ENCODE peak calls at places on chromosomes 13 and 19, in four cellular contexts. One of them, this sample, is unnamed.

GRCh38 chr13:27678306-27679040 is 56.8 kb downstream of the POLR1D start:
- DNase-seq in body of pancreas: no peak
- DNase-seq in esophagus squamous epithelium: no peak
- DNase-seq in HL-60: no peak
- DNase-seq in this sample: no peak

GRCh38 chr13:66831317-66831716 is 398.8 kb downstream of the PCDH9 start:
- DNase-seq in body of pancreas: no peak
- DNase-seq in esophagus squamous epithelium: no peak
- DNase-seq in HL-60: no peak
- DNase-seq in this sample: no peak

GRCh38 chr13:41709511-41709910 is 251.4 kb downstream of the VWA8 start:
- DNase-seq in body of pancreas: no peak
- DNase-seq in esophagus squamous epithelium: no peak
- DNase-seq in HL-60: no peak
- DNase-seq in this sample: peak

GRCh38 chr19:19955208-19955607 is 54.5 kb downstream of the ZNF93 start:
- DNase-seq in body of pancreas: no peak
- DNase-seq in esophagus squamous epithelium: no peak
- DNase-seq in HL-60: no peak
- DNase-seq in this sample: no peak

GRCh38 chr13:44107357-44108121 is 227.8 kb downstream of the LACC1 start:
- DNase-seq in body of pancreas: no peak
- DNase-seq in esophagus squamous epithelium: no peak
- DNase-seq in HL-60: no peak
- DNase-seq in this sample: no peak

GRCh38 chr19:4386038-4386782 is 14.1 kb downstream of the SH3GL1 start:
- DNase-seq in body of pancreas: no peak
- DNase-seq in esophagus squamous epithelium: no peak
- DNase-seq in HL-60: no peak
- DNase-seq in this sample: no peak

GRCh38 chr13:46908511-46908910 is 11.7 kb upstream of the HTR2A start:
- DNase-seq in body of pancreas: no peak
- DNase-seq in esophagus squamous epithelium: no peak
- DNase-seq in HL-60: no peak
- DNase-seq in this sample: peak

GRCh38 chr13:48486836-48487235 is 46.0 kb downstream of the RCBTB2 start:
- DNase-seq in body of pancreas: no peak
- DNase-seq in esophagus squamous epithelium: no peak
- DNase-seq in HL-60: no peak
- DNase-seq in this sample: no peak

GRCh38 chr13:40121711-40122110 is 466.2 kb downstream of the COG6 start:
- DNase-seq in body of pancreas: no peak
- DNase-seq in esophagus squamous epithelium: no peak
- DNase-seq in HL-60: no peak
- DNase-seq in this sample: no peak

GRCh38 chr19:10602330-10603083 is 15.4 kb upstream of the AP1M2 start:
- DNase-seq in body of pancreas: peak
- DNase-seq in esophagus squamous epithelium: no peak
- DNase-seq in HL-60: peak
- DNase-seq in this sample: peak

GRCh38 chr13:101869553-101869952 is 417.1 kb downstream of the ITGBL1 start:
- DNase-seq in body of pancreas: no peak
- DNase-seq in esophagus squamous epithelium: no peak
- DNase-seq in HL-60: no peak
- DNase-seq in this sample: no peak

GRCh38 chr13:29362849-29363604 is 232.5 kb downstream of the SLC7A1 start:
- DNase-seq in body of pancreas: peak
- DNase-seq in esophagus squamous epithelium: no peak
- DNase-seq in HL-60: peak
- DNase-seq in this sample: peak

GRCh38 chr19:1164684-1165531 is 9.2 kb downstream of the SBNO2 start:
- DNase-seq in body of pancreas: no peak
- DNase-seq in esophagus squamous epithelium: no peak
- DNase-seq in HL-60: no peak
- DNase-seq in this sample: no peak

GRCh38 chr19:53057904-53058579 is 13.5 kb downstream of the ERVV-2 start:
- DNase-seq in body of pancreas: peak
- DNase-seq in esophagus squamous epithelium: no peak
- DNase-seq in HL-60: no peak
- DNase-seq in this sample: peak

GRCh38 chr19:3494051-3494450 is 6.4 kb downstream of the DOHH start:
- DNase-seq in body of pancreas: no peak
- DNase-seq in esophagus squamous epithelium: no peak
- DNase-seq in HL-60: no peak
- DNase-seq in this sample: no peak

GRCh38 chr19:17246681-17247425 is 1.1 kb upstream of the NR2F6 start:
- DNase-seq in body of pancreas: peak
- DNase-seq in esophagus squamous epithelium: no peak
- DNase-seq in HL-60: no peak
- DNase-seq in this sample: peak

GRCh38 chr19:58558066-58558622 is at the start of gene UBE2M:
- DNase-seq in body of pancreas: peak
- DNase-seq in esophagus squamous epithelium: no peak
- DNase-seq in HL-60: peak
- DNase-seq in this sample: no peak

GRCh38 chr19:48982280-48982679 is 10.8 kb downstream of the GYS1 start:
- DNase-seq in body of pancreas: no peak
- DNase-seq in esophagus squamous epithelium: no peak
- DNase-seq in HL-60: no peak
- DNase-seq in this sample: no peak

GRCh38 chr19:38429055-38429810 is 3.2 kb upstream of the RASGRP4 start:
- DNase-seq in body of pancreas: no peak
- DNase-seq in esophagus squamous epithelium: no peak
- DNase-seq in HL-60: no peak
- DNase-seq in this sample: no peak

GRCh38 chr19:14497347-14497921 is 1.5 kb upstream of the GIPC1 start:
- DNase-seq in body of pancreas: no peak
- DNase-seq in esophagus squamous epithelium: no peak
- DNase-seq in HL-60: no peak
- DNase-seq in this sample: peak

GRCh38 chr13:38042771-38043170 is 173.2 kb upstream of the TRPC4 start:
- DNase-seq in body of pancreas: no peak
- DNase-seq in esophagus squamous epithelium: no peak
- DNase-seq in HL-60: no peak
- DNase-seq in this sample: no peak

GRCh38 chr13:80342541-80343371 is 1.8 kb upstream of the SPRY2 start:
- DNase-seq in body of pancreas: peak
- DNase-seq in esophagus squamous epithelium: no peak
- DNase-seq in HL-60: peak
- DNase-seq in this sample: peak

GRCh38 chr13:112132142-112132541 is 65.2 kb downstream of the SOX1 start:
- DNase-seq in body of pancreas: no peak
- DNase-seq in esophagus squamous epithelium: no peak
- DNase-seq in HL-60: no peak
- DNase-seq in this sample: no peak

GRCh38 chr13:97559030-97559429 is 125.1 kb downstream of the RAP2A start:
- DNase-seq in body of pancreas: no peak
- DNase-seq in esophagus squamous epithelium: no peak
- DNase-seq in HL-60: no peak
- DNase-seq in this sample: no peak

GRCh38 chr13:113050856-113051431 is 54.6 kb upstream of the F7 start:
- DNase-seq in body of pancreas: no peak
- DNase-seq in esophagus squamous epithelium: no peak
- DNase-seq in HL-60: no peak
- DNase-seq in this sample: no peak

GRCh38 chr19:3146677-3147100 is 10.9 kb downstream of the GNA15 start:
- DNase-seq in body of pancreas: no peak
- DNase-seq in esophagus squamous epithelium: no peak
- DNase-seq in HL-60: peak
- DNase-seq in this sample: no peak

GRCh38 chr13:44617648-44618047 is 41.5 kb upstream of the TSC22D1 start:
- DNase-seq in body of pancreas: no peak
- DNase-seq in esophagus squamous epithelium: no peak
- DNase-seq in HL-60: no peak
- DNase-seq in this sample: no peak

GRCh38 chr19:50341091-50341564 is 12.0 kb upstream of the KCNC3 start:
- DNase-seq in body of pancreas: no peak
- DNase-seq in esophagus squamous epithelium: no peak
- DNase-seq in HL-60: peak
- DNase-seq in this sample: no peak

GRCh38 chr13:41148421-41149283 is 16.1 kb upstream of the KBTBD6 start:
- DNase-seq in body of pancreas: no peak
- DNase-seq in esophagus squamous epithelium: no peak
- DNase-seq in HL-60: no peak
- DNase-seq in this sample: no peak

GRCh38 chr13:76216729-76217128 is 580.6 kb downstream of the LMO7 start:
- DNase-seq in body of pancreas: no peak
- DNase-seq in esophagus squamous epithelium: no peak
- DNase-seq in HL-60: no peak
- DNase-seq in this sample: no peak

GRCh38 chr13:111559612-111560423 is 239.4 kb downstream of the TEX29 start:
- DNase-seq in body of pancreas: no peak
- DNase-seq in esophagus squamous epithelium: no peak
- DNase-seq in HL-60: no peak
- DNase-seq in this sample: no peak

GRCh38 chr19:58544591-58545285 is 874 bp downstream of the TRIM28 start:
- DNase-seq in body of pancreas: peak
- DNase-seq in esophagus squamous epithelium: no peak
- DNase-seq in HL-60: peak
- DNase-seq in this sample: peak

GRCh38 chr19:58563034-58563573 is 4.7 kb upstream of the UBE2M start:
- DNase-seq in body of pancreas: peak
- DNase-seq in esophagus squamous epithelium: no peak
- DNase-seq in HL-60: no peak
- DNase-seq in this sample: no peak

GRCh38 chr19:5494780-5495179 is 39.6 kb downstream of the ZNRF4 start:
- DNase-seq in body of pancreas: no peak
- DNase-seq in esophagus squamous epithelium: no peak
- DNase-seq in HL-60: no peak
- DNase-seq in this sample: no peak

GRCh38 chr13:40961224-40961623 is 57.9 kb downstream of the ELF1 start:
- DNase-seq in body of pancreas: no peak
- DNase-seq in esophagus squamous epithelium: no peak
- DNase-seq in HL-60: peak
- DNase-seq in this sample: no peak

GRCh38 chr13:51007216-51007615 is 97.6 kb downstream of the RNASEH2B start:
- DNase-seq in body of pancreas: no peak
- DNase-seq in esophagus squamous epithelium: no peak
- DNase-seq in HL-60: no peak
- DNase-seq in this sample: no peak

GRCh38 chr13:42075517-42075916 is 27.1 kb downstream of the DGKH start:
- DNase-seq in body of pancreas: no peak
- DNase-seq in esophagus squamous epithelium: no peak
- DNase-seq in HL-60: no peak
- DNase-seq in this sample: no peak

DNA sequence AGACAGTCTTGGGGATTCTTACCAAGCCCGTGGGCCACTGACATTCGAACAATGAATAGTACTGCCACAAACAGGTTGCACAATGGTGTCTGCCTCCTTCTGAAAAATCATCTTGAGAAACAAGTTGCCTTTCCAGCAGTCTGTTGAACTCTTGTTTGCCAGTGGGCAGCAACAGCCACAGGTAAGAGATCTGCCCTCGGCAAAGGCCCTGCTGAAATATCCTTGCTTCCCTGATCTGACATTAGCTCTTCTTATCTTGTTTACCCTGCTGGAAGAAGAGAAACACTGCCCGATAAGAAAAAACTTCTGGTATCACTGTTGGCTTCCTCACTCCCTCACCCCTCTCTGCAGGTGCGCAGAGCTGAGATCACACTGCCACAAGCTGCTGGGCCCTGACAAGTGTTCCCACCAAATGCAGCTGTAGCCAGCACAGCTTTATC is 2.0 kb downstream of the DOCK9 start:
- DNase-seq in body of pancreas: no peak
- DNase-seq in esophagus squamous epithelium: no peak
- DNase-seq in HL-60: no peak
- DNase-seq in this sample: peak
- H3K4me3 ChIP-seq in body of pancreas: no peak
- H3K4me3 ChIP-seq in esophagus squamous epithelium: no peak
- H3K4me3 ChIP-seq in HL-60: no peak
- H3K4me3 ChIP-seq in this sample: no peak

GRCh38 chr13:31962661-31963345 is 68.8 kb upstream of the FRY start:
- DNase-seq in body of pancreas: no peak
- DNase-seq in esophagus squamous epithelium: no peak
- DNase-seq in HL-60: no peak
- DNase-seq in this sample: no peak

GRCh38 chr13:31968473-31968872 is 63.1 kb upstream of the FRY start:
- DNase-seq in body of pancreas: peak
- DNase-seq in esophagus squamous epithelium: no peak
- DNase-seq in HL-60: peak
- DNase-seq in this sample: no peak

GRCh38 chr13:31967155-31967554 is 64.4 kb upstream of the FRY start:
- DNase-seq in body of pancreas: no peak
- DNase-seq in esophagus squamous epithelium: no peak
- DNase-seq in HL-60: no peak
- DNase-seq in this sample: no peak

GRCh38 chr13:31964168-31964567 is 67.4 kb upstream of the FRY start:
- DNase-seq in body of pancreas: no peak
- DNase-seq in esophagus squamous epithelium: no peak
- DNase-seq in HL-60: no peak
- DNase-seq in this sample: no peak

DNA sequence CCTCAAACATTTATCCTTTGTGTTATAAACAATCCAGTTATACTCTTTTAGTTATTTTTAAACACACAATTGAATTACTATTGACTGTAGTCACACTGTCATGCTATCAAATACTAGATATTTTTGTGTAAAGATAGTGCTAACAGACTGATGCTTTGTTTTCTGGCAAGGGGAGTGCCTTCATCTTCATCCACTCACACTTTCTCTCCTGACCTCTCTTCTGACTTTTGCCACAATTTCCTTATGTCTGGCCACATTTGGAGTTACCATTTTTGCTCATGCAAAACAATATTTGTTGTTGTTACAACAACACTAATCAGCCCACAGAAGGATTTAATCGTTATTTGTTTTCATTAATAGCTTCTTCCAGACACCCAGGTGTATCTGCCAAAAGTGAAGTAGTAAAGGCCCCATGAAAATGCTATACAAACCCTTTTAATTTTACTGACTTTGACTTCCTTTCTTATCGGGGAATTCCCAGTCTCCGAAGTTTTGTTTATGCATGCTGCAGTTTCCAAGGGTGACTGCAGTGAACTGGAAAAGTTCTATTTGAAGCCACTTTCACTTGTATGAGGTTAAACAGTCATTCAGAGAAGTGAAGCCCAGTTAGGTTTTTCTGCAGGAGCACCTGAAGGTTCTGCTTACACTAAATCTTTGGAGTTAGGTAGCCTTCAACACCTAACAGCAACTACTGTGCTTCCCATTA is 66.1 kb upstream of the FRY start:
- DNase-seq in body of pancreas: peak
- DNase-seq in esophagus squamous epithelium: no peak
- DNase-seq in HL-60: no peak
- DNase-seq in this sample: peak
- H3K27ac ChIP-seq in body of pancreas: no peak
- H3K27ac ChIP-seq in esophagus squamous epithelium: no peak
- H3K27ac ChIP-seq in HL-60: no peak
- H3K27ac ChIP-seq in this sample: no peak

GRCh38 chr19:41706741-41707501 is 1.5 kb upstream of the CEACAM5 start:
- DNase-seq in body of pancreas: peak
- DNase-seq in esophagus squamous epithelium: no peak
- DNase-seq in HL-60: peak
- DNase-seq in this sample: peak
- H3K4me3 ChIP-seq in body of pancreas: no peak
- H3K4me3 ChIP-seq in esophagus squamous epithelium: peak
- H3K4me3 ChIP-seq in HL-60: peak
- H3K4me3 ChIP-seq in this sample: no peak

GRCh38 chr13:110444226-110444653 is 117.3 kb downstream of the RAB20 start:
- DNase-seq in body of pancreas: no peak
- DNase-seq in esophagus squamous epithelium: no peak
- DNase-seq in HL-60: no peak
- DNase-seq in this sample: no peak
- H3K27ac ChIP-seq in body of pancreas: no peak
- H3K27ac ChIP-seq in esophagus squamous epithelium: no peak
- H3K27ac ChIP-seq in HL-60: no peak
- H3K27ac ChIP-seq in this sample: no peak